ENCODE peak calls at places on chromosomes 2 and 18, in ten cellular contexts. One of them, this sample, is unnamed.

GRCh38 chr2:177767768-177768167 is 304.8 kb downstream of the PDE11A start:
- DNase-seq in adrenal gland: no peak
- DNase-seq in transverse colon: no peak
- DNase-seq in body of pancreas: no peak
- DNase-seq in Peyer's patch: no peak
- DNase-seq in lower leg skin: no peak
- DNase-seq in vagina: no peak
- DNase-seq in ovary: no peak
- DNase-seq in tibial nerve: no peak
- DNase-seq in prostate gland: no peak
- DNase-seq in this sample: no peak

GRCh38 chr2:46012618-46013240 is 284.5 kb upstream of the EPAS1 start:
- DNase-seq in adrenal gland: no peak
- DNase-seq in transverse colon: no peak
- DNase-seq in body of pancreas: no peak
- DNase-seq in Peyer's patch: no peak
- DNase-seq in lower leg skin: no peak
- DNase-seq in vagina: peak
- DNase-seq in ovary: no peak
- DNase-seq in tibial nerve: no peak
- DNase-seq in prostate gland: no peak
- DNase-seq in this sample: no peak

GRCh38 chr2:207531024-207531411 is 1.3 kb downstream of the CREB1 start:
- DNase-seq in adrenal gland: no peak
- DNase-seq in transverse colon: no peak
- DNase-seq in body of pancreas: no peak
- DNase-seq in Peyer's patch: no peak
- DNase-seq in lower leg skin: no peak
- DNase-seq in vagina: no peak
- DNase-seq in ovary: no peak
- DNase-seq in tibial nerve: no peak
- DNase-seq in prostate gland: no peak
- DNase-seq in this sample: no peak

GRCh38 chr2:122927217-122927616 is 1097.9 kb upstream of the CNTNAP5 start:
- DNase-seq in adrenal gland: no peak
- DNase-seq in transverse colon: no peak
- DNase-seq in body of pancreas: no peak
- DNase-seq in Peyer's patch: no peak
- DNase-seq in lower leg skin: no peak
- DNase-seq in vagina: no peak
- DNase-seq in ovary: no peak
- DNase-seq in tibial nerve: no peak
- DNase-seq in prostate gland: no peak
- DNase-seq in this sample: no peak

GRCh38 chr18:22723741-22724140 is 209.4 kb upstream of the RBBP8 start:
- DNase-seq in adrenal gland: no peak
- DNase-seq in transverse colon: no peak
- DNase-seq in body of pancreas: no peak
- DNase-seq in Peyer's patch: no peak
- DNase-seq in lower leg skin: no peak
- DNase-seq in vagina: no peak
- DNase-seq in ovary: no peak
- DNase-seq in tibial nerve: no peak
- DNase-seq in prostate gland: no peak
- DNase-seq in this sample: no peak

GRCh38 chr2:224669449-224669848 is 46.7 kb downstream of the CCDC195 start:
- DNase-seq in adrenal gland: no peak
- DNase-seq in transverse colon: no peak
- DNase-seq in body of pancreas: no peak
- DNase-seq in Peyer's patch: no peak
- DNase-seq in lower leg skin: no peak
- DNase-seq in vagina: no peak
- DNase-seq in ovary: no peak
- DNase-seq in tibial nerve: no peak
- DNase-seq in prostate gland: no peak
- DNase-seq in this sample: no peak

GRCh38 chr2:47776621-47777020 is 6.3 kb upstream of the MSH6 start:
- DNase-seq in adrenal gland: no peak
- DNase-seq in transverse colon: no peak
- DNase-seq in body of pancreas: no peak
- DNase-seq in Peyer's patch: no peak
- DNase-seq in lower leg skin: no peak
- DNase-seq in vagina: no peak
- DNase-seq in ovary: no peak
- DNase-seq in tibial nerve: no peak
- DNase-seq in prostate gland: no peak
- DNase-seq in this sample: no peak

GRCh38 chr2:28828382-28828781 is 17.7 kb downstream of the SPDYA start:
- DNase-seq in adrenal gland: no peak
- DNase-seq in transverse colon: no peak
- DNase-seq in body of pancreas: no peak
- DNase-seq in Peyer's patch: no peak
- DNase-seq in lower leg skin: no peak
- DNase-seq in vagina: no peak
- DNase-seq in ovary: no peak
- DNase-seq in tibial nerve: no peak
- DNase-seq in prostate gland: no peak
- DNase-seq in this sample: no peak

GRCh38 chr2:138029238-138029637 is 65.0 kb downstream of the HNMT start:
- DNase-seq in adrenal gland: no peak
- DNase-seq in transverse colon: no peak
- DNase-seq in body of pancreas: no peak
- DNase-seq in Peyer's patch: no peak
- DNase-seq in lower leg skin: no peak
- DNase-seq in vagina: no peak
- DNase-seq in ovary: no peak
- DNase-seq in tibial nerve: no peak
- DNase-seq in prostate gland: no peak
- DNase-seq in this sample: no peak

GRCh38 chr2:240024766-240025165 is 376 bp downstream of the NDUFA10 start:
- DNase-seq in adrenal gland: peak
- DNase-seq in transverse colon: no peak
- DNase-seq in body of pancreas: peak
- DNase-seq in Peyer's patch: peak
- DNase-seq in lower leg skin: no peak
- DNase-seq in vagina: peak
- DNase-seq in ovary: no peak
- DNase-seq in tibial nerve: no peak
- DNase-seq in prostate gland: no peak
- DNase-seq in this sample: peak

GRCh38 chr2:129623783-129624182 is 355.7 kb upstream of the RAB6C start:
- DNase-seq in adrenal gland: no peak
- DNase-seq in transverse colon: no peak
- DNase-seq in body of pancreas: no peak
- DNase-seq in Peyer's patch: no peak
- DNase-seq in lower leg skin: no peak
- DNase-seq in vagina: no peak
- DNase-seq in ovary: no peak
- DNase-seq in tibial nerve: no peak
- DNase-seq in prostate gland: no peak
- DNase-seq in this sample: no peak

GRCh38 chr2:96934096-96934495 is 52.3 kb downstream of the FAM178B start:
- DNase-seq in adrenal gland: no peak
- DNase-seq in transverse colon: no peak
- DNase-seq in body of pancreas: no peak
- DNase-seq in Peyer's patch: peak
- DNase-seq in lower leg skin: no peak
- DNase-seq in vagina: no peak
- DNase-seq in ovary: no peak
- DNase-seq in tibial nerve: no peak
- DNase-seq in prostate gland: no peak
- DNase-seq in this sample: no peak

GRCh38 chr2:60316381-60317028 is 236.9 kb downstream of the BCL11A start:
- DNase-seq in adrenal gland: peak
- DNase-seq in transverse colon: no peak
- DNase-seq in body of pancreas: peak
- DNase-seq in Peyer's patch: peak
- DNase-seq in lower leg skin: no peak
- DNase-seq in vagina: peak
- DNase-seq in ovary: no peak
- DNase-seq in tibial nerve: no peak
- DNase-seq in prostate gland: no peak
- DNase-seq in this sample: no peak

GRCh38 chr2:235859651-235860050 is 308.5 kb downstream of the GBX2 start:
- DNase-seq in adrenal gland: no peak
- DNase-seq in transverse colon: no peak
- DNase-seq in body of pancreas: no peak
- DNase-seq in Peyer's patch: no peak
- DNase-seq in lower leg skin: no peak
- DNase-seq in vagina: no peak
- DNase-seq in ovary: peak
- DNase-seq in tibial nerve: no peak
- DNase-seq in prostate gland: no peak
- DNase-seq in this sample: no peak

DNA sequence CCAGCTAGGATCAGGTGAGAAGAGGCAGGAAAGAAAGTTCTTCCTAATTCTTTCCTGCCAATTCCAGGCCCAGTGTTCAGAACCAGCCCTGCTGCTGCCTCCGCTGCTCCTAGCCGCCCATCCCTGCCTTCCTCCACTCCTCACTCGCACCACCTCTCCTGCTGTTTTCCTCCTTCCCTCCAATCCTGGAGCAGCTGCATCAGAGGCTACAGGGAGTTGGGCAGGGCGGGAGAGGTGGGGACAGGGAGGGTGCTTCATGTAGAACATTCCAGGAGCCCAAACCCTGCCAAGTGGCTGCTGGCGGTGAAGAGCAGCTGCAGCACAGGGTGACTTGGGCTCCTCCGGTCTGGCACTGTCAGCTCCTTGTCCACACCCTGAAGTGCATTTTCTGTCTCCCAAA is 176.3 kb downstream of the TNS1 start:
- DNase-seq in adrenal gland: no peak
- DNase-seq in transverse colon: peak
- DNase-seq in body of pancreas: no peak
- DNase-seq in Peyer's patch: no peak
- DNase-seq in lower leg skin: peak
- DNase-seq in vagina: no peak
- DNase-seq in ovary: no peak
- DNase-seq in tibial nerve: peak
- DNase-seq in prostate gland: peak
- DNase-seq in this sample: no peak
- TF ChIP-seq POLR2A in adrenal gland: no peak
- TF ChIP-seq POLR2A in transverse colon: no peak
- TF ChIP-seq POLR2A in body of pancreas: no peak
- TF ChIP-seq POLR2A in Peyer's patch: no peak
- TF ChIP-seq POLR2A in lower leg skin: no peak
- TF ChIP-seq POLR2A in vagina: no peak
- TF ChIP-seq POLR2A in ovary: no peak
- TF ChIP-seq POLR2A in tibial nerve: no peak
- TF ChIP-seq POLR2A in prostate gland: no peak
- TF ChIP-seq POLR2A in this sample: no peak

GRCh38 chr2:241154915-241155314 is 4.6 kb downstream of the PPP1R7 start:
- DNase-seq in adrenal gland: no peak
- DNase-seq in transverse colon: no peak
- DNase-seq in body of pancreas: no peak
- DNase-seq in Peyer's patch: no peak
- DNase-seq in lower leg skin: no peak
- DNase-seq in vagina: no peak
- DNase-seq in ovary: no peak
- DNase-seq in tibial nerve: no peak
- DNase-seq in prostate gland: no peak
- DNase-seq in this sample: no peak
- TF ChIP-seq POLR2A in adrenal gland: no peak
- TF ChIP-seq POLR2A in transverse colon: no peak
- TF ChIP-seq POLR2A in body of pancreas: no peak
- TF ChIP-seq POLR2A in Peyer's patch: no peak
- TF ChIP-seq POLR2A in lower leg skin: no peak
- TF ChIP-seq POLR2A in vagina: no peak
- TF ChIP-seq POLR2A in ovary: no peak
- TF ChIP-seq POLR2A in tibial nerve: no peak
- TF ChIP-seq POLR2A in prostate gland: no peak
- TF ChIP-seq POLR2A in this sample: no peak

DNA sequence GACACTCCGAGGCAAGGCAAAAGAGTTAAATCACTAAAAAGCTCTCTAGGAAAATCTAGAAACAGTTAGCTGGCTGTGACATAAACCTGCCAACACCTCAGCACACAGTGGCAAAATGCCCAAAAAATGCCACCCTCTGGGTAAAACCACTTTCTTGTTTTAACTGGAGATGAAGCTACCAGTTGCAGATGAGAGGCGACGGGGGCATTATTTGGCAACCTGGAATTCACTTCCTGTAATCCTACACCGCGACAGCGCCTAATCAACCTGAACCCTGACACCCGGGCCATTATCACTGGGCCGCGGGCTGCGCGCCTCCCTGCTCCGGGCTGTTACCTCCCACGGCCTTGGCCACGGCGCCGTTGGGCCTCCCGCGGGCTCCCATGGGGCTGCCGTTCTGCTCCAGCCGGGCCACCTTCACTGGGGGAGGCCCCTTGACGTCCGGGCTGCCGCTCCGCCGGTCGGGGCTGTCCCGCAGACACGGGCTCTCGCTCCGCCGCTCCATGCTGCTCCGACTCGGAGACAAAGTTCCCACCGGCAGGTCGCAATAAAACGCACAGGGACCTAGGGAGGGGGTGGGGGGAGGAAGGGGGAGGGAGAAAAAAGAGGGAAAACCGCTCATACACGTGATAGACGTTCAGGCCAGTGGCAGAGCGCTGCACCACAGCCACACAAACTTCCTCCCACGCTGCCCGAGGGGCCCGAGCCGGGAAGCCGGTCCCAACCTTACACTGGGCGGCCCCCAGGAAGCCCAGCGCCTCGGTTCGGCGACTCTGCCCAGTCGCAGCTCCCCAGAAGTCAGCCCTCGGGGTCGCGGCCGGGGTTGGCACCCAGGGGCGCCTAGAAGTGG is 2.0 kb downstream of the SATB2 start:
- DNase-seq in adrenal gland: no peak
- DNase-seq in transverse colon: peak
- DNase-seq in body of pancreas: peak
- DNase-seq in Peyer's patch: peak
- DNase-seq in lower leg skin: no peak
- DNase-seq in vagina: no peak
- DNase-seq in ovary: no peak
- DNase-seq in tibial nerve: no peak
- DNase-seq in prostate gland: no peak
- DNase-seq in this sample: peak
- TF ChIP-seq POLR2A in adrenal gland: no peak
- TF ChIP-seq POLR2A in transverse colon: peak
- TF ChIP-seq POLR2A in body of pancreas: peak
- TF ChIP-seq POLR2A in Peyer's patch: peak
- TF ChIP-seq POLR2A in lower leg skin: no peak
- TF ChIP-seq POLR2A in vagina: no peak
- TF ChIP-seq POLR2A in ovary: no peak
- TF ChIP-seq POLR2A in tibial nerve: no peak
- TF ChIP-seq POLR2A in prostate gland: no peak
- TF ChIP-seq POLR2A in this sample: no peak

GRCh38 chr2:195119231-195119630 is 537.8 kb upstream of the SLC39A10 start:
- DNase-seq in adrenal gland: no peak
- DNase-seq in transverse colon: no peak
- DNase-seq in body of pancreas: no peak
- DNase-seq in Peyer's patch: no peak
- DNase-seq in lower leg skin: no peak
- DNase-seq in vagina: no peak
- DNase-seq in ovary: no peak
- DNase-seq in tibial nerve: no peak
- DNase-seq in prostate gland: no peak
- DNase-seq in this sample: no peak
- TF ChIP-seq POLR2A in adrenal gland: no peak
- TF ChIP-seq POLR2A in transverse colon: no peak
- TF ChIP-seq POLR2A in body of pancreas: no peak
- TF ChIP-seq POLR2A in Peyer's patch: no peak
- TF ChIP-seq POLR2A in lower leg skin: no peak
- TF ChIP-seq POLR2A in vagina: no peak
- TF ChIP-seq POLR2A in ovary: no peak
- TF ChIP-seq POLR2A in tibial nerve: no peak
- TF ChIP-seq POLR2A in prostate gland: no peak
- TF ChIP-seq POLR2A in this sample: no peak

GRCh38 chr2:99337164-99337930 is at the start of gene EIF5B:
- DNase-seq in adrenal gland: peak
- DNase-seq in transverse colon: peak
- DNase-seq in body of pancreas: peak
- DNase-seq in Peyer's patch: peak
- DNase-seq in lower leg skin: peak
- DNase-seq in vagina: peak
- DNase-seq in ovary: peak
- DNase-seq in tibial nerve: peak
- DNase-seq in prostate gland: peak
- DNase-seq in this sample: peak
- TF ChIP-seq POLR2A in adrenal gland: peak
- TF ChIP-seq POLR2A in transverse colon: peak
- TF ChIP-seq POLR2A in body of pancreas: peak
- TF ChIP-seq POLR2A in Peyer's patch: peak
- TF ChIP-seq POLR2A in lower leg skin: no peak
- TF ChIP-seq POLR2A in vagina: no peak
- TF ChIP-seq POLR2A in ovary: peak
- TF ChIP-seq POLR2A in tibial nerve: peak
- TF ChIP-seq POLR2A in prostate gland: peak
- TF ChIP-seq POLR2A in this sample: peak

This sample was measured in GM12891.